ENCODE peak calls at places on chromosomes 7 and 10, in eight cellular contexts. E, F, Q, X, Y, S, J and H are unnamed samples.

GRCh38 chr10:137031-137430 is 1.8 kb downstream of the ZMYND11 start:
- DNase-seq in E (peak), F (no peak), Q (peak), X (peak), Y (no peak), S (no peak), J (peak), H (peak)

GRCh38 chr7:100867040-100867795 is at the start of gene TRIP6:
- DNase-seq in E (peak), F (peak), Q (peak), X (no peak), Y (peak), S (peak), J (peak), H (peak)

GRCh38 chr7:148540041-148540738 is 50.4 kb upstream of the C7orf33 start:
- DNase-seq in E (no peak), F (peak), Q (no peak), X (no peak), Y (no peak), S (peak), J (peak), H (no peak)

GRCh38 chr10:100788027-100788900 is 42.9 kb downstream of the PAX2 start:
- DNase-seq in E (no peak), F (no peak), Q (no peak), X (no peak), Y (no peak), S (no peak), J (no peak), H (no peak)

GRCh38 chr7:6251653-6252052 is 20.8 kb downstream of the CYTH3 start:
- DNase-seq in E (no peak), F (no peak), Q (no peak), X (no peak), Y (no peak), S (peak), J (no peak), H (no peak)

GRCh38 chr10:3323865-3324498 is 151.4 kb upstream of the PITRM1 start:
- DNase-seq in E (no peak), F (peak), Q (no peak), X (no peak), Y (no peak), S (peak), J (no peak), H (no peak)

GRCh38 chr10:45044290-45044689 is 43.6 kb downstream of the ZNF22 start:
- DNase-seq in E (no peak), F (no peak), Q (no peak), X (no peak), Y (no peak), S (no peak), J (no peak), H (no peak)

GRCh38 chr7:55325371-55325792 is 39.8 kb upstream of the LANCL2 start:
- DNase-seq in E (no peak), F (peak), Q (no peak), X (no peak), Y (no peak), S (peak), J (no peak), H (no peak)

GRCh38 chr7:77684030-77684429 is 12.2 kb upstream of the RSBN1L start:
- DNase-seq in E (peak), F (peak), Q (no peak), X (no peak), Y (no peak), S (peak), J (peak), H (no peak)

GRCh38 chr10:122441961-122442360 is 12.5 kb upstream of the ARMS2 start:
- DNase-seq in E (no peak), F (no peak), Q (no peak), X (no peak), Y (no peak), S (peak), J (peak), H (no peak)

GRCh38 chr7:129149546-129149945 is 5.0 kb downstream of the TSPAN33 start:
- DNase-seq in E (no peak), F (peak), Q (no peak), X (no peak), Y (peak), S (no peak), J (no peak), H (no peak)

GRCh38 chr7:102318482-102318971 is 31.9 kb downstream of the SH2B2 start:
- DNase-seq in E (no peak), F (no peak), Q (no peak), X (no peak), Y (no peak), S (no peak), J (no peak), H (no peak)

GRCh38 chr10:86195521-86195920 is 171.1 kb downstream of the GRID1 start:
- DNase-seq in E (no peak), F (no peak), Q (no peak), X (no peak), Y (no peak), S (no peak), J (no peak), H (no peak)

GRCh38 chr7:75725306-75725705 is 13.4 kb downstream of the HIP1 start:
- DNase-seq in E (no peak), F (no peak), Q (no peak), X (no peak), Y (no peak), S (no peak), J (no peak), H (no peak)

GRCh38 chr7:2821842-2822507 is 22.1 kb downstream of the GNA12 start:
- DNase-seq in E (no peak), F (no peak), Q (peak), X (no peak), Y (no peak), S (peak), J (no peak), H (no peak)

GRCh38 chr7:4058158-4058557 is 623.9 kb upstream of the FOXK1 start:
- DNase-seq in E (no peak), F (no peak), Q (no peak), X (no peak), Y (no peak), S (no peak), J (no peak), H (no peak)

GRCh38 chr7:17991866-17992648 is 35.6 kb downstream of the PRPS1L1 start:
- DNase-seq in E (no peak), F (no peak), Q (peak), X (peak), Y (no peak), S (no peak), J (no peak), H (peak)

GRCh38 chr7:11786186-11786585 is 45.8 kb downstream of the THSD7A start:
- DNase-seq in E (no peak), F (no peak), Q (no peak), X (no peak), Y (no peak), S (no peak), J (no peak), H (no peak)

GRCh38 chr10:103757531-103758293 is 97.7 kb downstream of the SH3PXD2A start:
- DNase-seq in E (no peak), F (peak), Q (no peak), X (peak), Y (peak), S (peak), J (peak), H (peak)

GRCh38 chr10:50648089-50648934 is 24.6 kb upstream of the SGMS1 start:
- DNase-seq in E (no peak), F (no peak), Q (peak), X (no peak), Y (no peak), S (no peak), J (no peak), H (no peak)

GRCh38 chr7:35003679-35004278 is 33.5 kb downstream of the DPY19L1 start:
- DNase-seq in E (peak), F (peak), Q (no peak), X (no peak), Y (no peak), S (peak), J (peak), H (no peak)

DNA sequence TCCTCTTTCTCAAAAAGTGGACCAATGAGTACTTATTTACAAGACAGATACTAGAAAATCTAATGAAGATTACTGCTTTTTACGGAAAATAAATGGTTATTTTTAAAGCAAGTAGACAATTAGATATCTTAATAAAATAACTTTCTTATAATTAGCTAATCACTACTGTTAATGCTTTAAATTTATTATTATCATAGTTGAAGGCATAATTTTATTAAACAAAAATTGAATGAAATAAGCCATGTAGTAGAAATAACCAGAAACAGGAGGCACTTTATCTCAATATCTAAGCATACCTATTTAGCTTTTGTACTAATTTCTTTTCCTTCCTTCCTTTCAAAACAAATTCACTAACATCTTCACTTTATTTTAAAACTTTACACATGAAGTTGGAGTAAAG is 134.9 kb downstream of the CHCHD3 start:
- DNase-seq in E (no peak), F (no peak), Q (no peak), X (no peak), Y (no peak), S (no peak), J (no peak), H (no peak)
- TF ChIP-seq CTCF in E (no peak), F (no peak), Q (no peak), X (no peak), Y (no peak), S (no peak), J (no peak), H (no peak)

GRCh38 chr10:88963318-88963717 is 10.7 kb upstream of the ACTA2 start:
- DNase-seq in E (no peak), F (no peak), Q (no peak), X (no peak), Y (no peak), S (no peak), J (no peak), H (no peak)
- TF ChIP-seq CTCF in E (no peak), F (no peak), Q (no peak), X (no peak), Y (no peak), S (no peak), J (no peak), H (no peak)

DNA sequence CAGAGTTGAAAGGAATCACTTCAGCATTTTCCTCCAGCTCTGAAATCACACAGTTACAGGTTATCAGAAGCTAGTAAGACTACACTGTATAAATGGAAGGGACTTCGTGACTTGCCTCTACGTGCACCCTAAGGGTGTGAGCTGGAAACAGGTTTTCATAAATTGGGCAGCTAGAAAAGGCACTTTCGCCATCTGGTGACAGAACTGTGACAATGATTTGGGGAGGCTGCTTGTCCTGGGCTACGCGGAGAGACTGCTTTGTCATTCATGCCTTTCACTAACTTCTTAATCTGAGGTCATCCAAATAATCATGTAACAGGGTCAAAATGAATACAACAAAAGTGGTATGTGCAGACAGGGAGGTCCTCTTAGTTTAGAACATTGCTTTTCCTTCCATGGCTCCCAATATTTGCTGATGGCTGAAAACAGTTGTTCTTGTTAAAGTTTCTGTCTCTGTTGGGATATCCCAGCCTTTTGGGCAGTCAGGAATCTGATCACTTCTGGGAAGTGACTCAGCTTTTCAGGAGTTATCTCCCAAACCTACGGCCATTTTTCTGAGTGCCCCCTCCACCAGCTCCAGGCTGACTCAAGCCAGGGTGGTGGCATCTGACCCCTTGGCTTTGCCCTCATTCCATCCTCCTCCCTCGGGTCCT is 17.8 kb downstream of the VWC2 start:
- DNase-seq in E (peak), F (peak), Q (peak), X (no peak), Y (peak), S (no peak), J (peak), H (peak)
- TF ChIP-seq CTCF in E (peak), F (peak), Q (peak), X (no peak), Y (peak), S (no peak), J (peak), H (no peak)

GRCh38 chr7:146960747-146961416 is 844.3 kb downstream of the CNTNAP2 start:
- DNase-seq in E (no peak), F (no peak), Q (no peak), X (no peak), Y (no peak), S (no peak), J (no peak), H (no peak)
- TF ChIP-seq CTCF in E (no peak), F (no peak), Q (no peak), X (no peak), Y (no peak), S (no peak), J (no peak), H (no peak)

GRCh38 chr7:40134428-40135423 is at the start of the genes MPLKIP and SUGCT:
- DNase-seq in E (peak), F (peak), Q (peak), X (peak), Y (peak), S (peak), J (peak), H (peak)
- TF ChIP-seq CTCF in E (peak), F (peak), Q (peak), X (peak), Y (peak), S (peak), J (peak), H (peak)

GRCh38 chr7:50101873-50102272 is 8.8 kb upstream of the ZPBP start:
- DNase-seq in E (no peak), F (no peak), Q (no peak), X (no peak), Y (no peak), S (no peak), J (no peak), H (no peak)
- TF ChIP-seq CTCF in E (no peak), F (no peak), Q (no peak), X (no peak), Y (no peak), S (no peak), J (no peak), H (no peak)

DNA sequence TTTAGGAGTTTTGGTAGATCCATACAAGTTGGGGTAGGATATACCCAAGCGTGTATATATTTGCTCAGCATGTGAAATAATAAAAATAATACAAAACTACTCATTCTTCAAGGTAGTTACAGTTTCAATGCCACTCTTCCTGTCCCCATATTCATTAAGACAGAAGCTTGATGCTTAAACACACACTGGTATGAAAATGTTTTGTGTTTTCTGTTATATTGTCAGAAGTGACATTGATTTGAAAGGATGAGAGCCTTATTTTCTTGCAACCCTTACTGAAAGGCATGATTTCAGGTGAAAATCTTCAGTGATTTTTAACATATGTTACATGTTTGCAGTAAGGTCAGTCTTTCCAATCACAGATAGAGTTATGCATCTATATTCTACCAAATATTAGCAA is 233.6 kb downstream of the TRIL start:
- DNase-seq in E (no peak), F (no peak), Q (no peak), X (no peak), Y (no peak), S (no peak), J (no peak), H (no peak)
- TF ChIP-seq CTCF in E (no peak), F (no peak), Q (no peak), X (no peak), Y (no peak), S (no peak), J (no peak), H (no peak)